ENCODE peak calls at places on chromosomes 7 and 10, in nine cellular contexts. N is brain microvascular endothelial cell, I is fibroblast of the aortic adventitia, J is tibial artery, T is A549, F is heart left ventricle, Y is HCT116, Q is GM10248, E is GM13977. R is an unnamed sample.

GRCh38 chr7:150903627-150904026 is 51.3 kb downstream of the AOC1 start:
- DNase-seq in N (no peak), I (peak), J (no peak), T (peak), F (peak), Y (no peak), Q (peak), E (no peak), R (peak)

GRCh38 chr10:28060031-28060607 is 61.2 kb upstream of the ODAD2 start:
- DNase-seq in N (no peak), I (no peak), J (no peak), T (no peak), F (no peak), Y (no peak), Q (no peak), E (no peak), R (no peak)

GRCh38 chr7:129774359-129774758 is 162.8 kb downstream of the NRF1 start:
- DNase-seq in N (no peak), I (no peak), J (no peak), T (no peak), F (no peak), Y (no peak), Q (no peak), E (no peak), R (no peak)

GRCh38 chr10:106515206-106515790 is 649.2 kb downstream of the SORCS1 start:
- DNase-seq in N (no peak), I (no peak), J (no peak), T (no peak), F (no peak), Y (no peak), Q (no peak), E (no peak), R (no peak)

GRCh38 chr10:35542303-35542702 is 62.8 kb upstream of the GJD4 start:
- DNase-seq in N (no peak), I (no peak), J (no peak), T (no peak), F (no peak), Y (no peak), Q (no peak), E (no peak), R (no peak)

GRCh38 chr10:44589181-44589884 is 204.4 kb upstream of the CXCL12 start:
- DNase-seq in N (no peak), I (no peak), J (no peak), T (no peak), F (no peak), Y (no peak), Q (no peak), E (no peak), R (no peak)

GRCh38 chr7:158321056-158321700 is 266.4 kb downstream of the PTPRN2 start:
- DNase-seq in N (no peak), I (no peak), J (no peak), T (no peak), F (no peak), Y (no peak), Q (no peak), E (no peak), R (no peak)

GRCh38 chr7:33649476-33650441 is 255.6 kb upstream of the BMPER start:
- DNase-seq in N (peak), I (no peak), J (no peak), T (no peak), F (no peak), Y (no peak), Q (no peak), E (no peak), R (no peak)

GRCh38 chr10:123392182-123392930 is 238.2 kb downstream of the BUB3 start:
- DNase-seq in N (no peak), I (no peak), J (no peak), T (no peak), F (no peak), Y (no peak), Q (peak), E (peak), R (no peak)

GRCh38 chr10:84135836-84136235 is 3.5 kb upstream of the GHITM start:
- DNase-seq in N (no peak), I (no peak), J (no peak), T (no peak), F (no peak), Y (no peak), Q (no peak), E (no peak), R (no peak)

GRCh38 chr10:43249962-43250624 is 16.8 kb downstream of the RASGEF1A start:
- DNase-seq in N (no peak), I (no peak), J (peak), T (no peak), F (peak), Y (no peak), Q (no peak), E (no peak), R (peak)

GRCh38 chr10:44817961-44818649 is 93.0 kb upstream of the TMEM72 start:
- DNase-seq in N (no peak), I (no peak), J (no peak), T (no peak), F (no peak), Y (no peak), Q (no peak), E (no peak), R (no peak)

GRCh38 chr10:49552277-49552676 is 13.4 kb upstream of the ERCC6 start:
- DNase-seq in N (peak), I (peak), J (no peak), T (peak), F (no peak), Y (no peak), Q (no peak), E (no peak), R (no peak)

GRCh38 chr10:6542999-6543430 is 37.1 kb downstream of the PRKCQ start:
- DNase-seq in N (no peak), I (no peak), J (no peak), T (no peak), F (no peak), Y (no peak), Q (no peak), E (no peak), R (no peak)

GRCh38 chr7:78139335-78139734 is 340.8 kb downstream of the PHTF2 start:
- DNase-seq in N (peak), I (peak), J (no peak), T (no peak), F (no peak), Y (no peak), Q (no peak), E (no peak), R (no peak)

GRCh38 chr10:85850736-85851135 is 515.9 kb downstream of the GRID1 start:
- DNase-seq in N (no peak), I (no peak), J (no peak), T (no peak), F (no peak), Y (no peak), Q (no peak), E (no peak), R (no peak)

GRCh38 chr10:51214897-51215227 is 140.6 kb downstream of the PRKG1 start:
- DNase-seq in N (no peak), I (no peak), J (no peak), T (no peak), F (no peak), Y (no peak), Q (no peak), E (no peak), R (no peak)

GRCh38 chr7:116876664-116877442 is 14.5 kb downstream of the CAPZA2 start:
- DNase-seq in N (peak), I (peak), J (peak), T (no peak), F (peak), Y (no peak), Q (no peak), E (no peak), R (no peak)

GRCh38 chr7:99473315-99473596 is 566 bp downstream of the ZNF789 start:
- DNase-seq in N (peak), I (peak), J (no peak), T (peak), F (no peak), Y (peak), Q (peak), E (peak), R (no peak)

GRCh38 chr10:114603943-114604342 is 54.1 kb downstream of the ABLIM1 start:
- DNase-seq in N (no peak), I (peak), J (no peak), T (peak), F (peak), Y (no peak), Q (no peak), E (no peak), R (no peak)

GRCh38 chr10:84008878-84009277 is 130.4 kb upstream of the GHITM start:
- DNase-seq in N (no peak), I (no peak), J (no peak), T (peak), F (no peak), Y (peak), Q (peak), E (peak), R (peak)

GRCh38 chr7:47215640-47216039 is 366.3 kb downstream of the TNS3 start:
- DNase-seq in N (no peak), I (no peak), J (no peak), T (no peak), F (no peak), Y (no peak), Q (no peak), E (no peak), R (no peak)

GRCh38 chr7:101953248-101953819 is 135.9 kb downstream of the CUX1 start:
- DNase-seq in N (peak), I (peak), J (no peak), T (no peak), F (peak), Y (peak), Q (peak), E (peak), R (no peak)

GRCh38 chr10:60801538-60801937 is 23.3 kb downstream of the CDK1 start:
- DNase-seq in N (no peak), I (no peak), J (no peak), T (no peak), F (no peak), Y (no peak), Q (no peak), E (no peak), R (no peak)

GRCh38 chr7:14137676-14138075 is 148.2 kb upstream of the ETV1 start:
- DNase-seq in N (no peak), I (peak), J (no peak), T (no peak), F (no peak), Y (no peak), Q (no peak), E (no peak), R (no peak)

GRCh38 chr10:44963772-44964633 is 4.4 kb downstream of the RASSF4 start:
- DNase-seq in N (no peak), I (no peak), J (peak), T (no peak), F (peak), Y (no peak), Q (no peak), E (peak), R (peak)

GRCh38 chr7:141328290-141328689 is 222.9 kb upstream of the AGK start:
- DNase-seq in N (no peak), I (no peak), J (no peak), T (no peak), F (no peak), Y (no peak), Q (no peak), E (no peak), R (no peak)

GRCh38 chr7:90520484-90520883 is 51.0 kb downstream of the PTTG1IP2 start:
- DNase-seq in N (no peak), I (peak), J (no peak), T (no peak), F (no peak), Y (peak), Q (no peak), E (no peak), R (no peak)

GRCh38 chr7:138138244-138138643 is 62.0 kb downstream of the AKR1D1 start:
- DNase-seq in N (no peak), I (no peak), J (no peak), T (no peak), F (no peak), Y (no peak), Q (no peak), E (no peak), R (no peak)

GRCh38 chr7:66043681-66044497 is 31.7 kb upstream of the ASL start:
- DNase-seq in N (no peak), I (peak), J (peak), T (no peak), F (peak), Y (no peak), Q (peak), E (peak), R (peak)

GRCh38 chr10:104617831-104618230 is 23.3 kb upstream of the SORCS3 start:
- DNase-seq in N (no peak), I (no peak), J (no peak), T (no peak), F (no peak), Y (no peak), Q (no peak), E (no peak), R (no peak)

GRCh38 chr10:7896297-7896696 is 78.0 kb downstream of the TAF3 start:
- DNase-seq in N (no peak), I (no peak), J (no peak), T (no peak), F (no peak), Y (no peak), Q (no peak), E (no peak), R (no peak)

GRCh38 chr7:123635551-123636359 is 19.9 kb upstream of the LMOD2 start:
- DNase-seq in N (peak), I (peak), J (no peak), T (peak), F (no peak), Y (no peak), Q (no peak), E (peak), R (no peak)

GRCh38 chr10:28569506-28570159 is 36.7 kb downstream of the WAC start:
- DNase-seq in N (peak), I (peak), J (no peak), T (no peak), F (no peak), Y (no peak), Q (no peak), E (peak), R (no peak)

GRCh38 chr10:23897864-23898263 is 311.1 kb upstream of the KIAA1217 start:
- DNase-seq in N (no peak), I (no peak), J (no peak), T (no peak), F (no peak), Y (no peak), Q (no peak), E (no peak), R (no peak)

GRCh38 chr7:27459729-27460048 is 203.0 kb downstream of the HIBADH start:
- DNase-seq in N (no peak), I (peak), J (no peak), T (no peak), F (no peak), Y (no peak), Q (no peak), E (no peak), R (no peak)

GRCh38 chr7:24907311-24907886 is 72.6 kb downstream of the OSBPL3 start:
- DNase-seq in N (peak), I (peak), J (no peak), T (peak), F (no peak), Y (peak), Q (no peak), E (no peak), R (peak)

GRCh38 chr7:128459394-128459878 is 3.8 kb downstream of the HILPDA start:
- DNase-seq in N (peak), I (peak), J (peak), T (peak), F (peak), Y (peak), Q (peak), E (peak), R (peak)

GRCh38 chr7:131265227-131265626 is 62.4 kb upstream of the MKLN1 start:
- DNase-seq in N (no peak), I (no peak), J (peak), T (no peak), F (no peak), Y (no peak), Q (no peak), E (no peak), R (no peak)
- TF ChIP-seq CTCF in N (no peak), I (no peak), J (no peak), T (no peak), F (no peak), Y (no peak), Q (no peak), E (no peak), R (no peak)

GRCh38 chr10:37496061-37496460 is 361.3 kb downstream of the ZNF248 start:
- DNase-seq in N (no peak), I (no peak), J (no peak), T (no peak), F (no peak), Y (no peak), Q (no peak), E (no peak), R (no peak)

GRCh38 chr10:37490266-37490665 is 364.9 kb downstream of the ANKRD30A start:
- DNase-seq in N (no peak), I (no peak), J (no peak), T (peak), F (no peak), Y (no peak), Q (no peak), E (no peak), R (no peak)

GRCh38 chr10:37489658-37490003 is 364.2 kb downstream of the ANKRD30A start:
- DNase-seq in N (no peak), I (no peak), J (no peak), T (no peak), F (no peak), Y (no peak), Q (no peak), E (no peak), R (no peak)

GRCh38 chr10:37495415-37495814 is 362.0 kb downstream of the ZNF248 start:
- DNase-seq in N (no peak), I (no peak), J (no peak), T (peak), F (no peak), Y (no peak), Q (no peak), E (no peak), R (no peak)
- TF ChIP-seq CTCF in N (no peak), I (no peak), J (peak), T (peak), F (no peak), Y (no peak), Q (no peak), E (peak), R (no peak)

DNA sequence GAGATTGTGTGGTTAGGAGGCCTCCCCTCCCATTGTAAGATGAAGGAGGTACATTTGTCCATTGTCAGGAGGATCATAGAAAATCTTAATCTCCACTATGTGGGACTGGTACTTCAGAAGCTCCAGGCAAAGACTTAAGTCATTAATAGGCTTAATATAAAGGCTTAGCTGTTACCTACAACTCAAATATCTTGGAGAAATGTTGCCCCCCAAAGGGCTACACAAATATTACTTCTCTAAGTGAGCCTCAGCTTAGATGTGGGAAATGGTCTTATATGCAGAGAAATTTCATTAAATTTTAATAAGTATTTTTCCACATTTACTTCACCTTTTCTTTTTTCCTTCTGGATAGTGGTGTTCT is 27.2 kb downstream of the TAS2R41 start:
- DNase-seq in N (no peak), I (no peak), J (no peak), T (no peak), F (no peak), Y (no peak), Q (no peak), E (no peak), R (no peak)
- TF ChIP-seq CTCF in N (no peak), I (no peak), J (no peak), T (no peak), F (peak), Y (peak), Q (no peak), E (no peak), R (no peak)

DNA sequence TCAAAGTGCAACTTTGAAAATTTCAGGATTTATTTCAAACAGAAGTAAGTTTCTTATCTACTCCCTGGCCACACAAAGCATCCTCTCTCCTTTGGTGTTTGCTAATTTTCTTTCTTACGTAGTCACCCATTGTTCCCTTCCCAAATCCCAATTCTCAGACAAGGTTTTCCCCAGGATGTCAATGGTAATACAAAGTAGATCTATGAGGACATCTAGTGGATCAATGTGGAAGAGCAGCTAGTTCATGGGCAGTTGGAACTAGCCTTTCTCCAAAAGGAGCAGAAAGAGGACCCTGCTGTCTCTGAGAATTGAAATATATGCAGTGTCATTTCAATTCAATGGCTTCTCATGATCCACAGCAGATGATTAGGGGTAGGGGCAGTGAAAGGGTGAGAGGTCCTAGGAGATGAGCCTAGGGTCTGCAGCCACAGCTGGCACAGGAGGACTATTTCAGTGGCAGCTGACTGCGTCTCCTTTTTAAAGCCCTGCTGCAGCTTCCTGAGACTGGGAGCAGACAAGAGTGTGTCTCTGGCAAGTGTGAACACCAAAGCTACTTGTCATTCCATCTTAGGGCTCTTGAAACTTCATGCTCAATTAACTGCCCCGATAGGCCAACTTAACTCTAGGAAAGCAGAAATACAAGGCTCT is 632.6 kb downstream of the KCNMA1 start:
- DNase-seq in N (peak), I (peak), J (no peak), T (peak), F (no peak), Y (peak), Q (peak), E (peak), R (peak)
- TF ChIP-seq CTCF in N (peak), I (peak), J (peak), T (peak), F (peak), Y (peak), Q (peak), E (peak), R (peak)

DNA sequence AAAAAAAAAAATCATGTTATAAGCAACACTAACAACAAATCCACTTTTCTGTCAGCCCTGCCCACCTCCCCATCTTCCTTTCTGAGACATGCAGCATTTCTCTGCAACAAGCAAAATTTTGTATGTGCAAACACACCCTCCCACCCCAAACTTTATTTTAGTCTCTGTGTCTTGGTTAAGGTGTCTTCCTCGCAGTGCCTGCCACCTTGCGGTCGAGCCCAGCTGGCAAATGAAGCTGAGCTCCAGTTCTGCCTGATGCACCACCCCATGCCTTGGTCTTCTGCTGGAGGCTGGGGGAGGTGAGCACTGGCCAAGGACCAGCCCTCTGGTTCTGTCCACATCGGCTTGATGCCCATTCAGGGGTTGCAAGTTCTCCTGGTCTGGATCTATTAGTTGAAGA is 206.3 kb downstream of the MGMT start:
- DNase-seq in N (no peak), I (no peak), J (no peak), T (no peak), F (no peak), Y (no peak), Q (no peak), E (no peak), R (no peak)
- TF ChIP-seq CTCF in N (no peak), I (no peak), J (no peak), T (no peak), F (no peak), Y (no peak), Q (no peak), E (no peak), R (no peak)

DNA sequence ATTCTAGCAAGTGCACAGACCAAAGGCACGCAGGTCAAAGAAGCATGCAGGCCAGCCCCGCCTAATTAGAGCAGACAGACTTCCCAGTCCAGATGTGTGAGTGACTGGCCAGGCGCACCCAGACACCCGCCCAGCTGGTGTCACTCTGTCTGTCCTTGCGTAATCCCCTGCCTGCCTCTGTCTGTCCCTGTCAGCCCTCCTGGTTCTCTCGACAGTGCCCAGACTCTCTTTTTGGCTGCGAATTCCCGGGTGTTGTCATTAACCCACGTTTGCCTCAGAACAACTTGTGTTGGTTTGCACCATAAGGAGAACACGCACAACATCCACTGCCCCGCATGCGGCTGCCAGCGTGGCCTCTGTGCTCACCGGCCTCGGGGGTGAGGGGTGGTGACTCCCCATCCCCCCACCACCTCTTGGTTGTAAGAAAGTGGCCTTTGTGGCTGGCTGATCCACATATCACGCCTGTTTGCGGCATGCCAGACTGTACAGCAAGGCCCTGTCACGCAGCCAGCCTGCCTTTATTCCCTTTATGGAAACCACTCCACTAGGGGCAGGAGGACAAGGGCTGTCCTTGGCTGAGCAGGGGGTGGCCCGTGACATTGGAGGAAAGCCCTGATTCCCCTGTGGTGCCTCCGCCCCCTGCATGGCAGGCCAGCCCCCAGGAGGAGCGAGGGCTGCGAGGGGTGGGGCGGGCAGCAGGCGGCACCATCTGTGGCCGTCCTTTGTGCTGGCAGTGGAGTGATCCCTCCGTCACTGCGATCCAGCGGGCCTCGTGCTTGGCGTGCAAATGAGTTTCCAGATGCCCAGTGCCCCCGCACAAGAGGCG is 72.8 kb upstream of the PPIF start:
- DNase-seq in N (no peak), I (peak), J (peak), T (no peak), F (peak), Y (no peak), Q (no peak), E (no peak), R (no peak)
- TF ChIP-seq CTCF in N (peak), I (no peak), J (peak), T (no peak), F (peak), Y (no peak), Q (no peak), E (no peak), R (no peak)